ENCODE peak calls at places on chromosomes 16 and 17, in four cellular contexts. O, L, N and V are unnamed samples.

GRCh38 chr16:58116046-58116445 is 13.1 kb downstream of the CFAP20 start:
- DNase-seq in L (no peak), O (no peak), N (no peak), V (no peak)

GRCh38 chr17:45733781-45734180 is 50.3 kb upstream of the CRHR1 start:
- DNase-seq in O (no peak), L (no peak), N (no peak), V (no peak)

GRCh38 chr16:57423152-57423551 is 18.6 kb downstream of the CCL17 start:
- DNase-seq in O (no peak), L (no peak), N (no peak), V (no peak)

GRCh38 chr16:14669776-14670175 is 24.3 kb downstream of the PLA2G10 start:
- DNase-seq in N (no peak), O (no peak), L (no peak), V (no peak)

GRCh38 chr16:68200120-68200783 is 35.7 kb downstream of the ESRP2 start:
- DNase-seq in O (no peak), L (peak), N (no peak), V (peak)

GRCh38 chr16:30921459-30921747 is 2.0 kb upstream of the FBXL19 start:
- DNase-seq in L (no peak), O (no peak), N (no peak), V (no peak)

GRCh38 chr17:56880571-56880970 is 33.3 kb downstream of the TRIM25 start:
- DNase-seq in L (no peak), O (no peak), N (no peak), V (no peak)

GRCh38 chr17:2030779-2031163 is 818 bp downstream of the DPH1 start:
- DNase-seq in L (no peak), O (no peak), N (no peak), V (no peak)

GRCh38 chr17:19017401-19017800 is 12.8 kb upstream of the FAM83G start:
- DNase-seq in L (no peak), O (no peak), N (no peak), V (no peak)

GRCh38 chr16:84026601-84027000 is 16.0 kb downstream of the SLC38A8 start:
- DNase-seq in N (no peak), O (no peak), L (no peak), V (no peak)

GRCh38 chr16:80656731-80657150 is 115.9 kb downstream of the DYNLRB2 start:
- DNase-seq in L (no peak), O (no peak), N (no peak), V (peak)

GRCh38 chr16:79269211-79269863 is 331.2 kb downstream of the MAF start:
- DNase-seq in L (no peak), O (peak), N (no peak), V (peak)

GRCh38 chr16:55494994-55495421 is 13.9 kb upstream of the LPCAT2 start:
- DNase-seq in L (peak), N (no peak), O (no peak), V (no peak)